ENCODE peak calls at places on chromosomes 12 and 14, in five cellular contexts. G is CD4-positive, alpha-beta memory T cell; H is A549; Z is cardiac muscle cell; U is psoas muscle. L is an unnamed sample. For H3K4me1, the result is how much of the 10 kb centered on the place peaks cover.

GRCh38 chr14:25349269-25349668 is 299.3 kb upstream of the STXBP6 start:
- DNase-seq in G (no peak), H (no peak), Z (no peak), U (peak), L (no peak)

GRCh38 chr12:75744607-75745256 is 233.3 kb upstream of the KRR1 start:
- DNase-seq in G (no peak), U (no peak), H (no peak), Z (no peak), L (no peak)

GRCh38 chr12:110776410-110776809 is 33.7 kb upstream of the PPP1CC start:
- DNase-seq in G (no peak), H (no peak), Z (no peak), U (no peak), L (no peak)

GRCh38 chr14:65599375-65599774 is 186.8 kb downstream of the FUT8 start:
- DNase-seq in U (no peak), G (no peak), Z (peak), H (no peak), L (no peak)

GRCh38 chr14:83120187-83120586 is 1586.5 kb upstream of the SEL1L start:
- DNase-seq in U (no peak), G (no peak), H (no peak), Z (no peak), L (no peak)

GRCh38 chr14:52043690-52044089 is 25.2 kb downstream of the NID2 start:
- DNase-seq in U (no peak), H (peak), G (peak), Z (peak), L (no peak)

GRCh38 chr14:32635103-32635719 is 303.5 kb upstream of the NPAS3 start:
- DNase-seq in H (no peak), Z (peak), G (no peak), U (no peak), L (no peak)

GRCh38 chr14:68140111-68140741 is 320.6 kb downstream of the RAD51B start:
- DNase-seq in H (peak), U (no peak), Z (peak), G (no peak), L (no peak)

GRCh38 chr12:83758889-83759631 is 1072.4 kb downstream of the TMTC2 start:
- DNase-seq in G (no peak), H (no peak), U (no peak), Z (no peak), L (no peak)

GRCh38 chr14:64966976-64967375 is 5.2 kb downstream of the RAB15 start:
- DNase-seq in G (no peak), U (no peak), H (no peak), Z (no peak), L (no peak)

GRCh38 chr14:90624732-90625444 is 191.3 kb downstream of the TTC7B start:
- DNase-seq in G (no peak), Z (no peak), H (no peak), U (no peak), L (no peak)

GRCh38 chr14:68656452-68656851 is 136.4 kb downstream of the ZFP36L1 start:
- DNase-seq in U (no peak), H (no peak), Z (no peak), G (no peak), L (no peak)

GRCh38 chr14:64726585-64726890 is 22.3 kb downstream of the PLEKHG3 start:
- DNase-seq in G (no peak), U (no peak), Z (no peak), H (peak), L (no peak)

GRCh38 chr12:127343941-127344340 is 923.0 kb upstream of the TMEM132C start:
- DNase-seq in H (no peak), U (no peak), G (no peak), Z (no peak), L (no peak)

GRCh38 chr14:105840266-105841021 is 314.1 kb downstream of the TMEM121 start:
- DNase-seq in H (no peak), Z (no peak), G (no peak), U (no peak), L (no peak)

GRCh38 chr12:46553266-46553665 is 180.7 kb upstream of the SLC38A2 start:
- DNase-seq in U (peak), Z (peak), H (peak), G (no peak), L (no peak)

GRCh38 chr12:90233168-90234100 is 524.8 kb upstream of the ATP2B1 start:
- DNase-seq in H (no peak), G (no peak), Z (peak), U (no peak), L (no peak)

GRCh38 chr12:85358715-85359114 is 78.7 kb downstream of the ALX1 start:
- DNase-seq in Z (no peak), U (no peak), G (no peak), H (no peak), L (no peak)

GRCh38 chr12:56071648-56072047 is 8.3 kb upstream of the ERBB3 start:
- DNase-seq in G (no peak), U (no peak), Z (peak), H (no peak), L (no peak)

GRCh38 chr14:90280096-90280495 is 23.7 kb downstream of the PSMC1 start:
- DNase-seq in Z (no peak), H (no peak), U (no peak), G (no peak), L (no peak)

GRCh38 chr12:110821917-110822316 is 24.9 kb upstream of the CCDC63 start:
- DNase-seq in H (no peak), G (no peak), U (no peak), Z (no peak), L (no peak)

GRCh38 chr12:2364566-2365165 is 311.9 kb downstream of the CACNA1C start:
- DNase-seq in H (no peak), Z (no peak), U (no peak), G (no peak), L (no peak)

GRCh38 chr12:4353785-4354208 is 25.7 kb downstream of the FGF23 start:
- DNase-seq in G (peak), Z (peak), H (no peak), U (no peak), L (peak)

GRCh38 chr14:73727181-73727580 is 13.0 kb upstream of the PNMA1 start:
- DNase-seq in U (no peak), H (no peak), Z (no peak), G (no peak), L (no peak)

GRCh38 chr12:108640802-108641445 is 7.2 kb upstream of the SELPLG start:
- DNase-seq in Z (peak), U (no peak), G (no peak), H (no peak), L (no peak)

GRCh38 chr12:6852651-6853354 is 853 bp downstream of the USP5 start:
- DNase-seq in Z (peak), G (peak), U (no peak), H (peak), L (peak)

GRCh38 chr12:53344487-53344823 is 8.3 kb upstream of the SP7 start:
- DNase-seq in Z (no peak), G (no peak), H (no peak), U (no peak), L (peak)

GRCh38 chr12:59086124-59086523 is 165.8 kb upstream of the LRIG3 start:
- DNase-seq in G (no peak), Z (no peak), H (no peak), U (no peak), L (no peak)

GRCh38 chr14:64467131-64467530 is 1.8 kb downstream of the AKAP5 start:
- DNase-seq in H (no peak), U (no peak), Z (peak), G (no peak), L (no peak)

GRCh38 chr12:22312336-22312735 is 22.2 kb downstream of the ST8SIA1 start:
- DNase-seq in U (no peak), Z (peak), H (no peak), G (no peak), L (no peak)

GRCh38 chr14:95523051-95523817 is 6.8 kb upstream of the SYNE3 start:
- DNase-seq in G (peak), H (no peak), Z (peak), U (no peak), L (no peak)
- H3K4me1 ChIP-seq in G (half or more), H (under half), Z (under half), U (under half), L (half or more)

DNA sequence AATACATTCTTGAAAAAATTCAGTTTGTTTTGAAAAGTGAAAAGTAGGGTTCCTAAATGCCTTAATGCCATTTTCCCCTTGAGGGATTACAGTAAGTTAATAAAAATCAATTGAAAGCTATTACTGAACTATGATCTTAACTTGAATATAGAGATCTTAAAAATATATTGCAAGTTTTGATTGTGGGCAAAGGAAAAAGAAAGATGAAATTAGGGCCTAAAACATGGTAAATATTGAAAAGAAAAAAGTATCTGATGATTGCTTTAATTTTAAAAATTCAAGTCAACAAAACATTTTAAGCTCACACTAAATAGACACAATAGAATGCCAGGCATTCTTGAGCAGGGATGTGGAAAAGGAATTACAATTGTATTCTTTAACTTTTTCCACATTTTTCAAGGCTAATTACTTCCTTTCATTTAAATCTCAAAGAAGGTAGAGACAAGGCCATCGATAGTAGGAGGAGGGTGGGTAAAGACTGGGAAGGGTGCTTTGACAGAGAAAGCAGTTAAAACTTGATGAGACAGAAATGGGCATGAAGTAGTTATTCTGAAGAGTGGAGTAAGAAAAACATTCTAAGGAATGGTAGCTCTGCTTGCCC is 294.4 kb downstream of the NELL2 start:
- DNase-seq in H (no peak), U (no peak), Z (no peak), G (no peak), L (no peak)
- H3K27ac ChIP-seq in H (no peak), U (no peak), Z (no peak), G (no peak), L (no peak)

DNA sequence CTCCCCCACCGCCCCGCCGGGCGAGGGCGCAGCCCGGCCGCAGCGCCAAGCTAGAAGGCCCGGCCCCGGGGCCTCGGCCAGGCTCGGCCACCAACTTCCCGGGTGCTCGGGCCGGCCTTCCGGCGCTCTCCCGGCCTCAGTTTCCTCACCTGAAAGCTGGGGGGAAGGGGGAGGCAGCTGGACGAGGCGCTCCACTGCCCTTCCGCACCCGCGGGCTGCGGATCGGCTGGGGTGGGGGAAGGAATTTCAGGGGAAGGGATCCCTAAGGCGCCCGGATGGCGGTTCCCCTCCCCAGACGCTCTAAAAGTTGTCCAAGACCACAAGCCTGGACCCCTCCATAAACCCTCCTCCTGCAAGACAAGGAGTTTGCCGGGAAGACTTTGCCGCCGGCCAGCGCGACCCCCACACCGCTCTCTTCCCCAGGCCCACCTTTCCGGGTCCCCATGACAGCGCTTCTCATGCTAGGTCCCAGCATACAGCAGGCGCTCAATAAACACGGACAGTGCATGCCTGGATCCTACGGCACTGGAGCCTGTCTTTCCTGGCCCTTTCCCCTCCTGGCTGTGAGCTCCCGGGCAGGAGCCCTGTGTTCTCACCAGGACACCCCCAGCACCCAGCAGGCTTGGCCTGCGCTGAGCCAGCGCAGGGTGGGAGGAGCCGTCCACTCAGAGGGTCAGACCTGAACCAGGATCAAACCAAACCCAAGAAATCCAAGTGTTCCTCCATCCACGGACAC is 18.1 kb downstream of the BEGAIN start:
- DNase-seq in Z (no peak), H (no peak), G (no peak), U (no peak), L (no peak)
- H3K4me3 ChIP-seq in Z (peak), H (peak), G (no peak), U (peak), L (no peak)

DNA sequence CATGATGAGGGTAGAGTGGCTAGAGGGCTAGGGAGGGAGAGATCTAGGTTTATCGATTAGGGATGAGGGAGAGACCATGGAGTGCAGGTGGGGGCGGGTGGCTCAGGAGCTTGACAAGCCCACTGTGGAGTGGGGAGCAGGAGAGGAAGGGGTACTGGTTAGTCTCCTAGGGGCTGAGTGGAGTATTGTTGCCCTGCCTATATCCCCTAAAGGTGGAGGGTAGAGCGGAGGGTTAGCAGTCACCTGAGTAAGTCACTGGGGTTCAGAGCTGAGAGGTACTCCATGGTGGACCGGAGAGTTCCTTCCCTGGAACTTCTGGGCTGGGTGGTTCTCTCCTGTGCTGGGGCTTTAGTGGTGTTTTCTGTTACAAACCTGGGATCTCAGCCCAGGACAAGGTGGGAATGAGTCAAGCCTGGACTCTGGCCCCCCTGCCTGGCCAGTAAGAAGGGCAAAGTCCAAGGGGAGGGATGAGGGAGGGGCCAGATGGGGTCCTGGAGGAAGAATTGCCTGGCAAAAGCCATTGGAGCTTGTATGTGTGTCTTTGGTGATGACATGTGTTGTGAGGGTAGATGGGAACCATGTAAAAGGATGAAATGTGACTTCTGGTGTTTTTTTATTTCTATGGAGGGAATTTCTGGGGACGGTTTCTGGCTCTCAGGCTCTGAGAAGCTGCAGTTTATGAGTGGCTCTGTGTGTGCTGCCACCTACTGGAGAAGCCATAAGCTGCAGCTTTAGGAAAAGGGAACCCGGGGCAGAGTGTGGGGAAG is at the start of gene CIDEB:
- DNase-seq in H (peak), Z (peak), G (peak), U (peak), L (peak)
- H3K4me1 ChIP-seq in H (under half), Z (under half), G (under half), U (under half), L (under half)

GRCh38 chr14:38125484-38125912 is 82.2 kb upstream of the SSTR1 start:
- DNase-seq in G (no peak), Z (no peak), U (no peak), H (no peak), L (no peak)

GRCh38 chr14:38121280-38121679 is 86.4 kb upstream of the SSTR1 start:
- DNase-seq in G (no peak), H (no peak), U (no peak), Z (no peak), L (no peak)

GRCh38 chr14:38127356-38127755 is 80.3 kb upstream of the SSTR1 start:
- DNase-seq in Z (no peak), H (no peak), U (no peak), G (no peak), L (no peak)

GRCh38 chr14:38122241-38122640 is 85.5 kb upstream of the SSTR1 start:
- DNase-seq in H (no peak), Z (no peak), G (no peak), U (no peak), L (no peak)

DNA sequence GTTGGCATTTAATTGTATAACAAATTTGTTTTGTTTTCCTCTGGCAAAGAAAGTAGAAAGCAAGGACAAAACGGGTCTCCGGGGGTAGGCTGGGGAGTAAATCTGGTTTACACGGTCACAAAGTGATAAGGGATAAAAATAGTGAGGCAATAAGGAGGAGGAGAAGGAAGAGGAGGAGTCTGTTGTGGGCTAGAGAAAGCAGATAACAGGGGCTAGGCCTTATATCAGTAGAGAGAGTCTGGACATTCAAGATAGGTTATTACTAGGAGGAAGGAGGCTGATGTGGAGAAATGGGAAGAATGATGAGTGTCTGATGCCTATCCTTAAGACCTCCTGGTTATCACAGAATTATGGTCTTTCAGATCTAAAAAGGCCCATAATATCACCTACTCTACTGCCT is 83.2 kb upstream of the SSTR1 start:
- DNase-seq in Z (no peak), H (no peak), U (no peak), G (no peak), L (no peak)
- H3K27ac ChIP-seq in Z (no peak), H (no peak), U (no peak), G (no peak), L (no peak)